ENCODE peak calls at places on chromosomes 1 and 21, in ten cellular contexts. W is NCI-H345; V is iris pigment epithelial cell; A is CD4-positive, CD25-positive, alpha-beta regulatory T cell; Q is bronchial epithelial cell; N is Karpas-422; D is CD4-positive, alpha-beta memory T cell; E is endothelial cell; J is gastrocnemius medialis; O is NCI-H1694 treated with DMSO at 0.1 percent for 48 hours. T is an unnamed sample.

GRCh38 chr1:202376247-202376646 is 27.7 kb downstream of the PPP1R12B start:
- DNase-seq in W (no peak), V (peak), A (no peak), Q (peak), N (no peak), D (no peak), E (no peak), J (no peak), O (no peak), T (no peak)

GRCh38 chr1:53559391-53559815 is 100.2 kb downstream of the DMRTB1 start:
- DNase-seq in W (no peak), V (no peak), A (no peak), Q (no peak), N (no peak), D (no peak), E (no peak), J (no peak), O (no peak), T (no peak)

GRCh38 chr21:37041706-37042271 is 31.1 kb downstream of the PIGP start:
- DNase-seq in W (peak), V (no peak), A (no peak), Q (no peak), N (no peak), D (no peak), E (no peak), J (no peak), O (no peak), T (no peak)

GRCh38 chr1:59128239-59128736 is 168.6 kb upstream of the FGGY start:
- DNase-seq in W (no peak), V (peak), A (no peak), Q (peak), N (no peak), D (no peak), E (no peak), J (no peak), O (no peak), T (no peak)

GRCh38 chr21:32083175-32083574 is 195.7 kb downstream of the MIS18A start:
- DNase-seq in W (peak), V (no peak), A (no peak), Q (peak), N (no peak), D (no peak), E (no peak), J (no peak), O (peak), T (no peak)

GRCh38 chr21:45264919-45265515 is 22.7 kb downstream of the POFUT2 start:
- DNase-seq in W (no peak), V (no peak), A (no peak), Q (no peak), N (no peak), D (no peak), E (peak), J (no peak), O (no peak), T (no peak)

GRCh38 chr1:210437781-210438180 is 109.1 kb downstream of the HHAT start:
- DNase-seq in W (no peak), V (peak), A (no peak), Q (no peak), N (no peak), D (no peak), E (no peak), J (no peak), O (no peak), T (no peak)

GRCh38 chr1:198829356-198829755 is 190.5 kb downstream of the PTPRC start:
- DNase-seq in W (no peak), V (no peak), A (no peak), Q (no peak), N (no peak), D (no peak), E (no peak), J (no peak), O (no peak), T (no peak)

GRCh38 chr1:55727010-55727409 is 511.8 kb upstream of the USP24 start:
- DNase-seq in W (no peak), V (peak), A (no peak), Q (peak), N (no peak), D (no peak), E (no peak), J (no peak), O (no peak), T (no peak)

GRCh38 chr1:105294838-105295237 is 1545.1 kb downstream of the AMY1C start:
- DNase-seq in W (no peak), V (no peak), A (no peak), Q (no peak), N (no peak), D (no peak), E (no peak), J (no peak), O (no peak), T (no peak)

GRCh38 chr1:27176323-27176722 is 21.4 kb upstream of the SLC9A1 start:
- DNase-seq in W (no peak), V (no peak), A (no peak), Q (no peak), N (peak), D (no peak), E (no peak), J (no peak), O (no peak), T (no peak)

GRCh38 chr21:41045534-41046268 is 122.3 kb upstream of the BACE2 start:
- DNase-seq in W (peak), V (no peak), A (no peak), Q (peak), N (peak), D (no peak), E (peak), J (no peak), O (peak), T (no peak)

GRCh38 chr1:85088408-85088784 is 40.1 kb upstream of the MCOLN3 start:
- DNase-seq in W (no peak), V (peak), A (no peak), Q (no peak), N (no peak), D (no peak), E (no peak), J (no peak), O (no peak), T (no peak)

GRCh38 chr1:48048980-48049379 is 51.8 kb upstream of the TRABD2B start:
- DNase-seq in W (no peak), V (no peak), A (no peak), Q (no peak), N (no peak), D (no peak), E (no peak), J (no peak), O (no peak), T (no peak)

GRCh38 chr1:36172983-36173382 is 17.0 kb downstream of the MAP7D1 start:
- DNase-seq in W (no peak), V (peak), A (no peak), Q (peak), N (no peak), D (no peak), E (no peak), J (no peak), O (no peak), T (no peak)

GRCh38 chr1:11383553-11384169 is 95.3 kb upstream of the DISP3 start:
- DNase-seq in W (no peak), V (no peak), A (no peak), Q (peak), N (no peak), D (no peak), E (no peak), J (no peak), O (peak), T (no peak)

GRCh38 chr21:26843912-26844257 is 1.3 kb downstream of the ADAMTS1 start:
- DNase-seq in W (no peak), V (peak), A (no peak), Q (peak), N (no peak), D (no peak), E (no peak), J (no peak), O (peak), T (peak)

GRCh38 chr1:159647616-159648015 is 60.0 kb downstream of the APCS start:
- DNase-seq in W (no peak), V (no peak), A (no peak), Q (peak), N (no peak), D (no peak), E (no peak), J (no peak), O (no peak), T (no peak)

GRCh38 chr1:30307182-30307581 is 416.2 kb downstream of the MATN1 start:
- DNase-seq in W (no peak), V (no peak), A (no peak), Q (no peak), N (no peak), D (no peak), E (no peak), J (no peak), O (no peak), T (no peak)

GRCh38 chr21:39519835-39520234 is 68.1 kb downstream of the SH3BGR start:
- DNase-seq in W (no peak), V (no peak), A (no peak), Q (no peak), N (no peak), D (no peak), E (no peak), J (peak), O (peak), T (no peak)

GRCh38 chr1:31658721-31659120 is 14.0 kb upstream of the PEF1 start:
- DNase-seq in W (no peak), V (peak), A (no peak), Q (no peak), N (no peak), D (no peak), E (no peak), J (no peak), O (no peak), T (no peak)

GRCh38 chr1:10825592-10825991 is 29.1 kb upstream of the CASZ1 start:
- DNase-seq in W (no peak), V (no peak), A (no peak), Q (peak), N (no peak), D (no peak), E (no peak), J (no peak), O (no peak), T (no peak)

GRCh38 chr1:71689635-71690034 is 592.7 kb downstream of the NEGR1 start:
- DNase-seq in W (no peak), V (no peak), A (no peak), Q (no peak), N (no peak), D (no peak), E (no peak), J (no peak), O (no peak), T (no peak)

GRCh38 chr1:207056673-207057072 is 3.6 kb downstream of the PFKFB2 start:
- DNase-seq in W (no peak), V (no peak), A (no peak), Q (no peak), N (no peak), D (no peak), E (no peak), J (peak), O (no peak), T (no peak)

GRCh38 chr1:224217655-224218615 is 34.9 kb downstream of the DEGS1 start:
- DNase-seq in W (no peak), V (peak), A (no peak), Q (no peak), N (no peak), D (no peak), E (no peak), J (no peak), O (no peak), T (no peak)

GRCh38 chr1:64906447-64906846 is 59.9 kb downstream of the JAK1 start:
- DNase-seq in W (no peak), V (no peak), A (no peak), Q (peak), N (no peak), D (no peak), E (no peak), J (no peak), O (no peak), T (no peak)

GRCh38 chr1:184691719-184692324 is 62.8 kb downstream of the EDEM3 start:
- DNase-seq in W (peak), V (peak), A (no peak), Q (peak), N (peak), D (no peak), E (peak), J (no peak), O (peak), T (peak)

GRCh38 chr1:200767326-200767725 is 28.6 kb downstream of the CAMSAP2 start:
- DNase-seq in W (no peak), V (peak), A (no peak), Q (no peak), N (no peak), D (no peak), E (no peak), J (no peak), O (no peak), T (no peak)

GRCh38 chr1:163071381-163072255 is 2.5 kb downstream of the RGS4 start:
- DNase-seq in W (peak), V (peak), A (peak), Q (peak), N (peak), D (no peak), E (peak), J (peak), O (peak), T (peak)

GRCh38 chr1:2848006-2848670 is 46.6 kb upstream of the TTC34 start:
- DNase-seq in W (no peak), V (no peak), A (no peak), Q (no peak), N (no peak), D (no peak), E (no peak), J (no peak), O (no peak), T (no peak)

GRCh38 chr1:39081266-39082139 is 55.4 kb downstream of the NDUFS5 start:
- DNase-seq in W (peak), V (peak), A (no peak), Q (no peak), N (no peak), D (no peak), E (peak), J (no peak), O (no peak), T (no peak)

GRCh38 chr1:155029513-155030242 is 3.9 kb downstream of the DCST2 start:
- DNase-seq in W (no peak), V (no peak), A (no peak), Q (no peak), N (no peak), D (no peak), E (no peak), J (no peak), O (no peak), T (no peak)

GRCh38 chr1:46496505-46496904 is 6.9 kb downstream of the DMBX1 start:
- DNase-seq in W (no peak), V (no peak), A (no peak), Q (no peak), N (no peak), D (no peak), E (no peak), J (no peak), O (no peak), T (no peak)